ENCODE peak calls at places on chromosomes 11 and 22, in nine cellular contexts. H is right atrium auricular region; Z is DMS79; X is non-pigmented ciliary epithelial cell; C is CD8-positive, alpha-beta memory T cell; G is RKO; L is activated naive CD4-positive, alpha-beta T cell treated with anti-CD3 and anti-CD28 coated beads, Interleukin-2, amount 10 ng/mL, durations not matched to agents 7 days and 5 days; B is neural crest cell; N is endodermal cell. T is an unnamed sample.

GRCh38 chr11:37474889-37475288 is 876.9 kb upstream of the RAG2 start:
- DNase-seq in Z (no peak), L (no peak), C (no peak), G (no peak), N (no peak), H (no peak), B (no peak), X (no peak), T (no peak)

GRCh38 chr11:19953909-19954308 is 206.4 kb downstream of the DBX1 start:
- DNase-seq in X (peak; percentile 79), L (no peak), B (no peak), Z (no peak), C (no peak), H (no peak), G (peak; percentile 33), N (peak; percentile 71), T (no peak)

GRCh38 chr11:112776834-112777793 is 184.1 kb upstream of the NCAM1 start:
- DNase-seq in C (no peak), Z (peak; percentile 61), G (no peak), B (no peak), X (no peak), L (no peak), H (no peak), N (peak; percentile 88), T (no peak)

GRCh38 chr22:17910561-17911311 is 113.6 kb downstream of the MICAL3 start:
- DNase-seq in N (peak; percentile 87), G (peak; percentile 40), X (peak; percentile 44), L (no peak), Z (no peak), H (peak; percentile 85), C (no peak), B (peak; percentile 29), T (no peak)

GRCh38 chr11:27717377-27717776 is 17.1 kb upstream of the BDNF start:
- DNase-seq in H (no peak), G (peak; percentile 58), X (no peak), B (no peak), Z (no peak), N (no peak), C (no peak), L (no peak), T (no peak)

GRCh38 chr11:83168756-83169155 is 11.8 kb downstream of the PCF11 start:
- DNase-seq in N (no peak), G (no peak), L (no peak), H (no peak), X (no peak), C (no peak), Z (no peak), B (no peak), T (no peak)

GRCh38 chr11:68142028-68142412 is 20.8 kb upstream of the CHKA start:
- DNase-seq in B (no peak), H (no peak), X (no peak), Z (peak; percentile 62), N (peak; percentile 40), G (no peak), L (peak; percentile 47), C (no peak), T (peak; percentile 46)

GRCh38 chr11:72781063-72781312 is 12.9 kb downstream of the STARD10 start:
- DNase-seq in X (no peak), B (no peak), L (no peak), C (no peak), H (no peak), Z (peak; percentile 54), N (peak; percentile 74), G (no peak), T (no peak)

GRCh38 chr22:41876275-41876674 is 38.6 kb downstream of the SHISA8 start:
- DNase-seq in B (no peak), X (no peak), C (no peak), N (no peak), G (no peak), Z (no peak), H (no peak), L (no peak), T (no peak)

GRCh38 chr11:46666982-46667590 is 33.3 kb downstream of the ARHGAP1 start:
- DNase-seq in B (no peak), H (no peak), L (no peak), C (no peak), X (no peak), Z (no peak), G (no peak), N (no peak), T (no peak)

GRCh38 chr22:50207383-50208031 is 6.7 kb downstream of the SELENOO start:
- DNase-seq in N (no peak), Z (no peak), G (no peak), X (no peak), C (no peak), H (no peak), L (no peak), B (no peak), T (no peak)

GRCh38 chr11:96260067-96260511 is 82.9 kb downstream of the MAML2 start:
- DNase-seq in H (no peak), B (no peak), Z (no peak), L (peak; percentile 26), X (no peak), C (no peak), N (no peak), G (no peak), T (no peak)

GRCh38 chr22:24191381-24191841 is 10.1 kb downstream of the SUSD2 start:
- DNase-seq in L (no peak), C (no peak), B (no peak), Z (no peak), G (no peak), X (no peak), H (no peak), N (no peak), T (no peak)

GRCh38 chr11:115608976-115609375 is 104.8 kb upstream of the CADM1 start:
- DNase-seq in X (no peak), Z (no peak), H (no peak), C (no peak), G (no peak), N (no peak), L (no peak), B (no peak), T (no peak)

GRCh38 chr11:46254135-46254491 is 23.3 kb upstream of the CREB3L1 start:
- DNase-seq in Z (no peak), B (no peak), X (no peak), N (no peak), C (no peak), G (no peak), H (no peak), L (no peak), T (no peak)

GRCh38 chr11:34263462-34264186 is 94.2 kb downstream of the ABTB2 start:
- DNase-seq in B (no peak), H (peak; percentile 71), X (no peak), G (peak; percentile 16), C (no peak), L (no peak), N (peak; percentile 75), Z (peak; percentile 93), T (no peak)

T was measured in activated CD4-positive, alpha-beta T cell treated with anti-CD3 and anti-CD28 coated beads for 24 hours.